ENCODE peak calls at places on chromosomes 7 and 10, in seven cellular contexts. H is mammary epithelial cell; Z is Panc1; G is renal cortical epithelial cell; L is prostate gland; N is stimulated activated naive B cell treated with anti-CD40 and anti-IgM and Interleukin-4, amounts not matched to agents 10 μg/mL and 1 μg/mL and 100 μg/mL, for 72 hours; D is coronary artery. P is an unnamed sample.

GRCh38 chr10:110336111-110336721 is 31.5 kb upstream of the SMNDC1 start:
- DNase-seq in G (peak; percentile 97), L (no peak), N (no peak), H (peak; percentile 87), Z (no peak), D (no peak), P (no peak)

GRCh38 chr10:78177013-78177370 is 143.3 kb downstream of the RPS24 start:
- DNase-seq in H (no peak), D (no peak), N (no peak), G (no peak), L (no peak), Z (no peak), P (no peak)

GRCh38 chr7:32929430-32930161 is 27.6 kb upstream of the FKBP9 start:
- DNase-seq in H (no peak), N (no peak), G (no peak), D (no peak), Z (no peak), L (no peak), P (no peak)

GRCh38 chr10:78894841-78895195 is 173.9 kb upstream of the ZMIZ1 start:
- DNase-seq in D (no peak), L (no peak), Z (no peak), N (no peak), G (no peak), H (no peak), P (no peak)

GRCh38 chr7:93228302-93228701 is 2.0 kb upstream of the HEPACAM2 start:
- DNase-seq in L (peak; percentile 40), Z (peak; percentile 46), H (peak; percentile 51), D (no peak), G (peak; percentile 64), N (no peak), P (peak; percentile 64)

GRCh38 chr10:74822583-74823089 is 3.8 kb upstream of the KAT6B start:
- DNase-seq in L (no peak), Z (no peak), H (no peak), G (no peak), D (no peak), N (no peak), P (no peak)

GRCh38 chr7:74405191-74405898 is 48.4 kb upstream of the GTF2IRD1 start:
- DNase-seq in G (no peak), L (no peak), Z (no peak), D (peak; percentile 62), N (no peak), H (no peak), P (no peak)

GRCh38 chr7:116395125-116395791 is 104.3 kb upstream of the CAV2 start:
- DNase-seq in Z (peak; percentile 91), H (peak; percentile 93), L (no peak), N (no peak), G (peak; percentile 95), D (no peak), P (no peak)

GRCh38 chr7:43033369-43033768 is 79.1 kb upstream of the HECW1 start:
- DNase-seq in Z (no peak), D (no peak), H (no peak), N (no peak), G (no peak), L (no peak), P (no peak)

GRCh38 chr10:85863301-85864172 is 503.1 kb downstream of the GRID1 start:
- DNase-seq in Z (no peak), N (no peak), D (peak; percentile 60), G (no peak), L (no peak), H (no peak), P (no peak)

GRCh38 chr7:748446-748845 is 21.4 kb upstream of the PRKAR1B start:
- DNase-seq in Z (no peak), H (no peak), G (no peak), D (no peak), L (no peak), N (no peak), P (no peak)

GRCh38 chr10:101140950-101141621 is 10.0 kb downstream of the TLX1 start:
- DNase-seq in Z (no peak), G (no peak), N (no peak), H (no peak), D (no peak), L (no peak), P (no peak)

GRCh38 chr10:44581996-44582395 is 197.1 kb upstream of the CXCL12 start:
- DNase-seq in N (no peak), H (no peak), G (no peak), Z (no peak), D (peak; percentile 55), L (no peak), P (no peak)

GRCh38 chr10:517236-517635 is 172.2 kb downstream of the DIP2C start:
- DNase-seq in N (no peak), G (no peak), H (no peak), D (no peak), L (no peak), Z (no peak), P (no peak)

GRCh38 chr7:50342616-50343114 is 38.1 kb downstream of the IKZF1 start:
- DNase-seq in D (no peak), N (no peak), Z (no peak), L (no peak), H (no peak), G (no peak), P (peak; percentile 61)

GRCh38 chr10:121077331-121077730 is 226.2 kb downstream of the WDR11 start:
- DNase-seq in L (no peak), Z (no peak), D (no peak), G (no peak), H (peak; percentile 78), N (no peak), P (no peak)

GRCh38 chr7:16986775-16987174 is 105.0 kb upstream of the AGR3 start:
- DNase-seq in N (no peak), D (no peak), G (no peak), Z (no peak), L (no peak), H (no peak), P (no peak)

GRCh38 chr7:28984631-28985030 is 26.5 kb upstream of the TRIL start:
- DNase-seq in G (peak; percentile 85), L (no peak), Z (no peak), H (peak; percentile 56), N (no peak), D (no peak), P (no peak)

GRCh38 chr10:71708301-71708703 is 11.3 kb downstream of the C10orf105 start:
- DNase-seq in Z (peak; percentile 35), L (peak; percentile 21), N (peak; percentile 49), H (no peak), G (no peak), D (no peak), P (peak; percentile 49)

GRCh38 chr7:116802784-116803183 is 59.6 kb upstream of the CAPZA2 start:
- DNase-seq in D (no peak), H (peak; percentile 80), G (peak; percentile 89), Z (peak; percentile 51), N (no peak), L (no peak), P (no peak)

P was measured in CD8-positive, alpha-beta memory T cell.